ENCODE peak calls at places on chromosomes 3 and 15, in seven cellular contexts. I is HepG2, E is A549, V is endothelial cell of umbilical vein, D is HCT116, H is K562, S is H1. O is an unnamed sample.
A peak's percentile ranks its signal among the peaks of the same experiment; 100 is the strongest.

GRCh38 chr15:57769266-57769665 is 62.8 kb downstream of the POLR2M start:
- DNase-seq in S (no peak), E (no peak), V (peak; percentile 10), H (peak; percentile 13), D (no peak), I (no peak), O (peak; percentile 10)

GRCh38 chr3:133887951-133888703 is 7.6 kb downstream of the RAB6B start:
- DNase-seq in V (no peak), H (no peak), S (peak; percentile 40), D (no peak), I (no peak), E (no peak), O (peak; percentile 91)

GRCh38 chr3:195458188-195458800 is 15.5 kb upstream of the ACAP2 start:
- DNase-seq in I (no peak), H (peak; percentile 31), D (no peak), E (no peak), S (no peak), V (peak; percentile 32), O (peak; percentile 42)

GRCh38 chr3:33063651-33064051 is 33.3 kb downstream of the GLB1 start:
- DNase-seq in D (no peak), E (no peak), V (no peak), I (no peak), H (no peak), S (no peak), O (no peak)

GRCh38 chr3:160685144-160685766 is 8.3 kb downstream of the ARL14 start:
- DNase-seq in D (no peak), E (peak; percentile 26), S (no peak), H (no peak), I (no peak), V (no peak), O (no peak)

GRCh38 chr3:129564981-129565644 is 22.1 kb downstream of the H1-8 start:
- DNase-seq in H (no peak), D (no peak), S (no peak), E (no peak), V (no peak), I (no peak), O (no peak)

GRCh38 chr15:55846108-55846707 is 103.3 kb upstream of the PRTG start:
- DNase-seq in V (peak; percentile 87), H (peak; percentile 50), D (peak; percentile 57), S (peak; percentile 57), I (peak; percentile 69), E (peak; percentile 85), O (peak; percentile 73)

GRCh38 chr3:23629181-23629893 is 176.4 kb upstream of the UBE2E1 start:
- DNase-seq in S (no peak), E (peak; percentile 62), H (no peak), D (no peak), V (peak; percentile 88), I (no peak), O (no peak)

GRCh38 chr3:154059798-154060197 is 61.4 kb upstream of the ARHGEF26 start:
- DNase-seq in H (no peak), V (no peak), D (no peak), S (no peak), I (no peak), E (no peak), O (no peak)

GRCh38 chr3:58170376-58170775 is 40.4 kb downstream of the DNASE1L3 start:
- DNase-seq in S (no peak), E (no peak), V (no peak), I (no peak), H (no peak), D (no peak), O (no peak)

GRCh38 chr3:58167431-58168351 is 43.1 kb downstream of the DNASE1L3 start:
- DNase-seq in I (no peak), E (peak; percentile 56), H (peak; percentile 75), D (no peak), V (peak; percentile 64), S (peak; percentile 92), O (peak; percentile 57)

GRCh38 chr3:58168498-58168897 is 42.3 kb downstream of the DNASE1L3 start:
- DNase-seq in V (no peak), E (no peak), I (peak; percentile 71), H (no peak), S (no peak), D (no peak), O (no peak)

GRCh38 chr3:58171126-58171525 is 39.6 kb downstream of the DNASE1L3 start:
- DNase-seq in E (no peak), H (no peak), S (no peak), V (no peak), I (no peak), D (no peak), O (no peak)

GRCh38 chr3:58169371-58169770 is 41.4 kb downstream of the DNASE1L3 start:
- DNase-seq in D (no peak), V (no peak), E (no peak), H (no peak), S (no peak), I (no peak), O (no peak)
- TF ChIP-seq POLR2A in D (no peak), V (no peak), E (no peak), H (no peak), S (no peak), I (no peak), O (no peak)

DNA sequence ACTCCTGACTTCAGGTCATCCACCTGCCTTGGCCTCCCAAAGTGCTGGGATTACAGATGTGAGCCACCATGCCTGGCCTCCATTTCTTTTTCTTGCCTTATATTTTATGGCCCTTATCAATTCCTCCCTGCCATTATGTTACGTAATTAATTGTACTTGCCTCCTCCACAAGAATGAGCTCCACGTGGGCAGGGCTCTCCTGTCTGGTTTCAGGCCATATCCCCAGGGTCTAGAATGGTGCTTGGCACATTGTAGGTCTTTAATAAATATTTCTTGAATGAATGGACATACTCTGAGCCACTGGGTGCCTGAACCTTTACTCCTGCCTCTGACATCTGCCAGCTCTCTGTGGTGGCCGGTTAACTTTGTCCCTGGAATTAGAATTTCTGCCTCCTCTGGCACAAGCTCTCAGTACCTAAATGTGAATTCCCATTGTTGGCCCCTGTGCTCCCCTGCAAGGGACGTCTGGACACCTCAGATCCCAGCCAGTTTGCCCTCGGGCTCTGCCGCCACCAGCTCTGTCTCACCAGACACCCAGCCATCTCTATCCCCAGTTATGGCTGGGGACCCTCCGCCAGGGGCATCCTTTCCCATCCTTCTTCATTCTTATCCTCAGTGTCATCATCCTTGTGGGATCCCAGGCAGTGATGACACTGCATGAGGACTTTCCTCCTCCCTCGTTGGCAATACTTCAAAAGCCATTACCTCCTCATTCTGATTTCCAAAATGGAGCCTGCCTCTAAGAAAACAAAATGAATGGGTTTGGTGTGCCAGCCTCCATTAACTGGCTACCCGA is 165.6 kb upstream of the SMAD3 start:
- DNase-seq in S (no peak), H (no peak), I (no peak), E (no peak), V (no peak), D (no peak), O (no peak)
- TF ChIP-seq MAX in S (no peak), H (no peak), I (no peak), E (no peak), V (no peak), D (no peak), O (no peak)

GRCh38 chr3:52121813-52122212 is 32.4 kb downstream of the POC1A start:
- DNase-seq in D (no peak), E (no peak), I (no peak), H (no peak), V (no peak), S (no peak), O (peak; percentile 81)

GRCh38 chr3:52124766-52125165 is 29.5 kb downstream of the POC1A start:
- DNase-seq in S (no peak), E (no peak), H (no peak), D (no peak), V (no peak), I (no peak), O (no peak)

GRCh38 chr3:52124126-52124525 is 30.1 kb downstream of the POC1A start:
- DNase-seq in E (no peak), H (no peak), S (no peak), V (no peak), D (no peak), I (no peak), O (no peak)

GRCh38 chr3:52122491-52122890 is 31.7 kb downstream of the POC1A start:
- DNase-seq in V (no peak), I (no peak), D (no peak), H (no peak), E (no peak), S (no peak), O (peak; percentile 12)

GRCh38 chr3:52123106-52123708 is 31.0 kb downstream of the POC1A start:
- DNase-seq in I (peak; percentile 39), H (peak; percentile 73), D (peak; percentile 37), E (peak; percentile 59), S (peak; percentile 92), V (peak; percentile 81), O (peak; percentile 80)
- TF ChIP-seq POLR2A in I (no peak), H (no peak), D (no peak), E (no peak), S (no peak), V (no peak), O (no peak)

GRCh38 chr15:64500695-64501395 is 40.5 kb downstream of the ZNF609 start:
- DNase-seq in V (no peak), I (no peak), S (no peak), H (no peak), E (no peak), D (no peak), O (no peak)
- TF ChIP-seq MAX in V (no peak), I (no peak), S (no peak), H (no peak), E (no peak), D (no peak), O (no peak)

GRCh38 chr3:105367063-105367405 is 325 bp downstream of the ALCAM start:
- DNase-seq in D (no peak), E (no peak), V (no peak), H (no peak), S (no peak), I (no peak), O (peak; percentile 44)
- TF ChIP-seq POLR2A in D (peak; percentile 3), E (no peak), V (no peak), H (no peak), S (no peak), I (no peak), O (no peak)

GRCh38 chr3:150739877-150740645 is 22.9 kb downstream of the SIAH2 start:
- DNase-seq in S (no peak), H (no peak), E (no peak), I (no peak), V (no peak), D (no peak), O (no peak)
- TF ChIP-seq MAX in S (no peak), H (no peak), E (no peak), I (peak; percentile 15), V (no peak), D (no peak), O (no peak)

DNA sequence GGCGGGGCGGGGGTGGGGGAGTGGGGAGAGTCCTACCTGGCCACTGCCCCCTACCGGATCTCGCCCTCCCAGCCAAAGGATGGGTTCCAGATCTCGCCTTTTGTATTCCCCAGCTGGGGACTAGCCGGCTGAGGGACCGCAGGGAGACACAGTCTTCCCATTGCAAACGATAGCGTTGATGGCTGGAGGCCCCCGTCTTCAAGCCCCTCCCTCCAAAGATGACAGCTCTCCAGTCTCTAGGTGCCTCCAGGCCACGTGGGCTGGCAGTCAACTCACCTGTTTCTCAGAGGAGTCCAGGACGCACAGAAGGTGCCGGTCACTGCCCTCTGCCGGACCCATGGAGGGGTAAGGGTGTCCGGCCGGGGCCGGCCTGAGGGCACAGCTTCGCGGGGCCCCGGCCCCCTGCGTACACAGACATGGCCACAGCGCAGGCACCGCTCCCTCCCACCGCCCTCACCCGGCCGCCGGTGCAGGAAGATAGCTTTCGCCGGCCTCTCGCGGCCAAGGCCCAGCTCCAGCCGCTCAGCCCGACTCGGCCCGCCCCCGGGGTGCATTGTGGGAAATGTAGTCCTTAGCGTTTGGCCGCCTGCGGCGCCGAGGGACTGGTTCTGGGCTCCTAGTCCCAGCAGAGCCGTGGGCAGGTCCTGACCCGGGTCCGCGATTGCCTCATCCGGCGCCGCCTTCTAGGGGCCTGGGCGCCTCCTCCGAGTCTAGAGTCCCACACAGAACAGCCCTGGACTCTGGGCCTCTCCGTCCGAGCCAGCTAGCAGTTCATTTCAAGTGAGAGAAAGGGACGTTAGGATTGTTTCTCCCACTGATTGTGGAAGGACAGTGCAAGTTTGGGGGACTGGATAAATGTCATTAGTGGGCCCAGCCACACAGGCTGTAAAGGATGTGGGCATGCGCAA is at the start of gene MON1A:
- DNase-seq in H (peak; percentile 86), I (peak; percentile 91), E (peak; percentile 86), S (peak; percentile 100), V (peak; percentile 93), D (peak; percentile 67), O (peak; percentile 88)
- TF ChIP-seq POLR2A in H (peak; percentile 74), I (peak; percentile 79), E (peak; percentile 22), S (no peak), V (peak; percentile 80), D (no peak), O (peak; percentile 47)

O was measured in NB4.